ENCODE peak calls at places on chromosomes 13 and 19, in ten cellular contexts. J is thoracic aorta, N is heart left ventricle, Z is breast epithelium, L is HFF-Myc, T is brain microvascular endothelial cell, Y is AG04450, F is PC-3, W is fibroblast of villous mesenchyme, S is tibial artery. I is an unnamed sample.

GRCh38 chr19:55667958-55668357 is 7.1 kb upstream of the EPN1 start:
- DNase-seq in J (no peak), N (no peak), Z (no peak), L (no peak), T (no peak), Y (no peak), F (peak), W (no peak), S (no peak), I (no peak)

GRCh38 chr19:49468199-49468598 is 5.8 kb upstream of the FLT3LG start:
- DNase-seq in J (no peak), N (no peak), Z (peak), L (no peak), T (no peak), Y (no peak), F (no peak), W (no peak), S (no peak), I (no peak)

GRCh38 chr19:8233370-8233769 is 24.2 kb downstream of the CERS4 start:
- DNase-seq in J (no peak), N (no peak), Z (no peak), L (no peak), T (no peak), Y (no peak), F (no peak), W (peak), S (no peak), I (no peak)

GRCh38 chr19:33828266-33829075 is 31.8 kb downstream of the KCTD15 start:
- DNase-seq in J (no peak), N (no peak), Z (peak), L (no peak), T (no peak), Y (no peak), F (no peak), W (no peak), S (peak), I (no peak)

GRCh38 chr13:23715762-23716235 is 145.6 kb downstream of the TNFRSF19 start:
- DNase-seq in J (no peak), N (no peak), Z (no peak), L (no peak), T (no peak), Y (no peak), F (peak), W (peak), S (no peak), I (no peak)

GRCh38 chr13:30616927-30617314 is 799 bp upstream of the USPL1 start:
- DNase-seq in J (peak), N (peak), Z (peak), L (peak), T (peak), Y (peak), F (peak), W (peak), S (peak), I (peak)

GRCh38 chr13:49716615-49717014 is 25.3 kb upstream of the EBPL start:
- DNase-seq in J (no peak), N (no peak), Z (no peak), L (no peak), T (no peak), Y (no peak), F (no peak), W (no peak), S (no peak), I (no peak)

GRCh38 chr13:59364508-59365187 is 799.1 kb downstream of the DIAPH3 start:
- DNase-seq in J (no peak), N (no peak), Z (no peak), L (no peak), T (no peak), Y (no peak), F (no peak), W (no peak), S (no peak), I (no peak)

GRCh38 chr13:80001510-80001842 is 339.4 kb downstream of the SPRY2 start:
- DNase-seq in J (no peak), N (no peak), Z (no peak), L (no peak), T (no peak), Y (no peak), F (no peak), W (no peak), S (no peak), I (no peak)

GRCh38 chr13:114067381-114067885 is 65.0 kb downstream of the RASA3 start:
- DNase-seq in J (no peak), N (peak), Z (no peak), L (peak), T (no peak), Y (no peak), F (peak), W (peak), S (no peak), I (no peak)

GRCh38 chr19:46700704-46701103 is 16.2 kb downstream of the PRKD2 start:
- DNase-seq in J (no peak), N (peak), Z (no peak), L (no peak), T (no peak), Y (no peak), F (no peak), W (no peak), S (no peak), I (no peak)

GRCh38 chr19:41296323-41296935 is 13.5 kb upstream of the CCDC97 start:
- DNase-seq in J (no peak), N (no peak), Z (peak), L (no peak), T (no peak), Y (no peak), F (peak), W (no peak), S (no peak), I (no peak)

GRCh38 chr13:99985886-99986527 is 4.4 kb downstream of the ZIC2 start:
- DNase-seq in J (no peak), N (no peak), Z (no peak), L (no peak), T (no peak), Y (no peak), F (no peak), W (no peak), S (no peak), I (no peak)

GRCh38 chr19:32406161-32407003 is 812 bp downstream of the DPY19L3 start:
- DNase-seq in J (no peak), N (no peak), Z (no peak), L (no peak), T (no peak), Y (no peak), F (no peak), W (no peak), S (no peak), I (no peak)

GRCh38 chr19:45569619-45570421 is 14.8 kb downstream of the OPA3 start:
- DNase-seq in J (no peak), N (peak), Z (no peak), L (no peak), T (no peak), Y (no peak), F (peak), W (peak), S (no peak), I (no peak)

GRCh38 chr13:90414691-90415596 is 932.5 kb upstream of the MIR17HG start:
- DNase-seq in J (no peak), N (no peak), Z (no peak), L (peak), T (peak), Y (peak), F (peak), W (peak), S (no peak), I (no peak)

GRCh38 chr13:49569993-49570689 is 15.2 kb downstream of the RCBTB1 start:
- DNase-seq in J (no peak), N (no peak), Z (no peak), L (no peak), T (no peak), Y (no peak), F (peak), W (peak), S (no peak), I (no peak)

GRCh38 chr13:86741762-86742285 is 929.3 kb upstream of the SLITRK5 start:
- DNase-seq in J (no peak), N (no peak), Z (no peak), L (no peak), T (no peak), Y (no peak), F (peak), W (no peak), S (no peak), I (no peak)

GRCh38 chr19:14954071-14954655 is 12.9 kb downstream of the OR7C2 start:
- DNase-seq in J (no peak), N (no peak), Z (no peak), L (no peak), T (no peak), Y (no peak), F (no peak), W (no peak), S (no peak), I (no peak)

GRCh38 chr19:42284066-42284501 is 15.0 kb downstream of the CIC start:
- DNase-seq in J (no peak), N (peak), Z (peak), L (no peak), T (no peak), Y (peak), F (no peak), W (peak), S (peak), I (no peak)

GRCh38 chr19:21839966-21840365 is 4.0 kb upstream of the ZNF43 start:
- DNase-seq in J (no peak), N (no peak), Z (no peak), L (no peak), T (no peak), Y (no peak), F (no peak), W (no peak), S (no peak), I (no peak)

GRCh38 chr13:96089749-96090239 is at the start of gene HS6ST3:
- DNase-seq in J (no peak), N (peak), Z (no peak), L (no peak), T (no peak), Y (no peak), F (peak), W (no peak), S (peak), I (no peak)

GRCh38 chr13:20721454-20722357 is 18.2 kb downstream of the IL17D start:
- DNase-seq in J (no peak), N (peak), Z (no peak), L (no peak), T (peak), Y (peak), F (peak), W (peak), S (peak), I (no peak)
- TF ChIP-seq CTCF in J (peak), N (peak), Z (no peak), L (no peak), T (peak), Y (no peak), F (no peak), W (no peak), S (no peak), I (no peak)

GRCh38 chr13:45242524-45242923 is 41.7 kb upstream of the KCTD4 start:
- DNase-seq in J (no peak), N (no peak), Z (no peak), L (no peak), T (no peak), Y (no peak), F (no peak), W (no peak), S (no peak), I (no peak)

GRCh38 chr13:45242070-45242469 is 41.2 kb upstream of the KCTD4 start:
- DNase-seq in J (no peak), N (no peak), Z (no peak), L (no peak), T (no peak), Y (no peak), F (peak), W (peak), S (no peak), I (no peak)

GRCh38 chr13:45243072-45243471 is 42.2 kb upstream of the KCTD4 start:
- DNase-seq in J (no peak), N (no peak), Z (no peak), L (no peak), T (no peak), Y (no peak), F (no peak), W (no peak), S (no peak), I (no peak)

GRCh38 chr13:45238945-45239795 is 38.3 kb upstream of the KCTD4 start:
- DNase-seq in J (no peak), N (no peak), Z (no peak), L (no peak), T (peak), Y (no peak), F (no peak), W (no peak), S (no peak), I (no peak)
- H3K4me3 ChIP-seq in J (no peak), N (no peak), Z (no peak), L (no peak), T (no peak), Y (no peak), F (no peak), W (no peak), S (no peak), I (no peak)

GRCh38 chr19:12821761-12822160 is 12.6 kb downstream of the RTBDN start:
- DNase-seq in J (no peak), N (no peak), Z (no peak), L (no peak), T (no peak), Y (no peak), F (peak), W (no peak), S (no peak), I (no peak)

GRCh38 chr19:12828494-12828893 is 5.9 kb downstream of the RTBDN start:
- DNase-seq in J (no peak), N (no peak), Z (no peak), L (no peak), T (no peak), Y (no peak), F (peak), W (peak), S (no peak), I (no peak)

DNA sequence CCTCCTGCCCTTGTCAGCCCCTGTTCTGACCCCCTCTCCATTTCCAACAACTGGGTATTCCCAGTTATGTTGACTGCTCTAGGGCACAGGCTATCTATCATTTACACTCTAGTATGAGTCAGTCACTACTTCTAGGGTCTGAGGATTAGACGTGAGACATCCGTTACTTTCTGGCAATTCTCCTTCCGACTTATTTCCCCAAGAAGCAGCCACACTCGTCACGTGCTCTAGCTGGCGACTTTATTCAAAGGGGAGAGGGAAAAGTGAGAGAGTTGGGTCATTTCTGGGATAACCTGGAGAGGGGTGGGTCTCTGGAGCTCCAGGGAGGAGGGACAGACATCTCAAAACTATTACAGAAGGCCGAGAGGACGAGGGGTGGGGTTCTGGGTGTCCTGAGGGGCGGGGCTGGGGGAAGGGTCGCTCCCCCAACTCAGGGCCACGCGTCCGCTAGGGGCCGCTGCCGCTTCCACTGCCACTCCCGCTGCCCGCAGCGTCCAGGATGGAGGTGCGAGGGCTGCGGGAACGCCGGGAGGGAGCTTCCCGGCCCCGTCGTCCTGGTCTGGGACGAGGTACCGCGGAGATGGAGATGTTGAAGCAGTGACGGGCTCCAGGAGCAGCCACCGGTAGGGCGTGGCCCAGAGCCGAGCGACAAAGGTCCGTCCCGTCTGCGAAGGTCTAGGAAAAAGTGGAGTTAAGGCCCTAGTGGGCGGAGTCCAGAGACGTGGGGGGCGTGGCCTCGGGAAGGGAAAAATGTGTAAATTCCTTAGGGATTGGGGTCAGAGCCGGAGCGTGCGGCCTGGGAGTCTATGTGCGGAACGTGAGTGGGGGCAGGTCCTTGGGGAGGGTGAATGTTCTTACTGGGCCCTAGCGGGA is 8.9 kb downstream of the RTBDN start:
- DNase-seq in J (no peak), N (no peak), Z (no peak), L (no peak), T (no peak), Y (no peak), F (peak), W (peak), S (no peak), I (no peak)
- TF ChIP-seq CTCF in J (no peak), N (peak), Z (no peak), L (peak), T (peak), Y (peak), F (peak), W (peak), S (no peak), I (peak)

DNA sequence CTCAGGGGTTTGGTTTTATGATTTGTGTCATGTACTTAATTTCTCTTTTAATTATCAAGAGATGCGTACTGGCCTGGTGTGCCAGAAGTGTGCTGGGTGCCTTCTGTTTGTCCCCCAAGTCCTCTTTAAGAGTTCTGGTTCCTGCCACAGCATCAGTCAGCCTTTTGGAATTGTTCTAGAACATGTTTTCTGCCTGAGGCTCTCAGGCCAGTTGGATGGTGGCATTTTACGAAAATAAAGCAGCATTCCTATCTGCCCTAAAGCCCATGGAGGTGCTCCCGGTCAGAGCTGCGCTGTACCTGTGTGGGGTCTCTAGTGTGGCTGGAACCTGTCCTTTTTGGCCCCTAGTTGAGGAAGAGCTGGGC is 54.1 kb downstream of the TSSK6 start:
- DNase-seq in J (no peak), N (no peak), Z (no peak), L (no peak), T (no peak), Y (no peak), F (no peak), W (no peak), S (no peak), I (no peak)
- H3K4me3 ChIP-seq in J (peak), N (peak), Z (peak), L (no peak), T (no peak), Y (no peak), F (no peak), W (no peak), S (peak), I (no peak)

GRCh38 chr13:39776439-39776838 is 121.0 kb downstream of the COG6 start:
- DNase-seq in J (no peak), N (no peak), Z (no peak), L (peak), T (peak), Y (peak), F (peak), W (peak), S (no peak), I (peak)

GRCh38 chr13:39777021-39777420 is 121.6 kb downstream of the COG6 start:
- DNase-seq in J (no peak), N (no peak), Z (no peak), L (no peak), T (peak), Y (no peak), F (no peak), W (no peak), S (no peak), I (no peak)

GRCh38 chr13:39779337-39780270 is 124.1 kb downstream of the COG6 start:
- DNase-seq in J (no peak), N (no peak), Z (no peak), L (no peak), T (peak), Y (no peak), F (peak), W (peak), S (no peak), I (no peak)

GRCh38 chr13:39773833-39774232 is 118.4 kb downstream of the COG6 start:
- DNase-seq in J (no peak), N (no peak), Z (no peak), L (no peak), T (peak), Y (no peak), F (peak), W (no peak), S (no peak), I (no peak)

DNA sequence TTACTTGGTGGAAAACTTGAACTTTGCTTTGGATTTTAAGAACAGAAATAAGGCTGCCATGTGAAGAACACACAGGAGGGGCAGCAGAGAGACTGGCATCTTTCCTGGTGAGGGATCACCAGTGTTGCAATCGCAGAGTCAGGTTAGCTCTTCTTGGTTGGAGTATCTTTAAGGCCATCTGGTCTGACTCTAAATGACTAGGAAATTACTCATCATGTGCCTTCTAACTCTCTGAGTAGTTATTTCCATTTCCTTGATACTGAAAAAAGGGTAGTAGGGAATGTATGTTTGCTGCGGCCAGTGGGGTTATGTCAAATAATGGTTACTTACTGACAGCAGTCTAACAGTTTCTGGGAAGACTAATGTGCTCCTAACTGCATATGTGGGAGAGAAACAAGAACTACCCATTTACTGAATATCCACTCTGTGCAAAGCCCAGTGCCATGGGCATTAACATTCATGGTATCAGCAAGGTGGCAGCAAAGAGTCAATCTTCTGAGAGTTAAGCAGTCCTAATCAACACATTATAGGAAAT is 122.1 kb downstream of the COG6 start:
- DNase-seq in J (no peak), N (no peak), Z (no peak), L (peak), T (peak), Y (peak), F (peak), W (peak), S (no peak), I (peak)
- TF ChIP-seq CTCF in J (no peak), N (peak), Z (no peak), L (peak), T (peak), Y (peak), F (peak), W (peak), S (no peak), I (peak)